ENCODE peak calls at places on chromosome 10, in four cellular contexts. E, T, P and C are unnamed samples.

GRCh38 chr10:49404321-49404878 is 8.5 kb upstream of the DRGX start:
- DNase-seq in E (no peak), T (no peak), P (no peak), C (no peak)

GRCh38 chr10:91596821-91597396 is 36.0 kb downstream of the PPP1R3C start:
- DNase-seq in E (no peak), T (no peak), P (no peak), C (no peak)

GRCh38 chr10:97356918-97357317 is 22.4 kb upstream of the FRAT2 start:
- DNase-seq in E (no peak), T (no peak), P (no peak), C (no peak)

GRCh38 chr10:66218981-66219587 is 706.8 kb upstream of the LRRTM3 start:
- DNase-seq in E (no peak), T (no peak), P (no peak), C (no peak)

GRCh38 chr10:3783721-3784432 is 1.1 kb downstream of the KLF6 start:
- DNase-seq in E (no peak), T (peak), P (no peak), C (peak)

GRCh38 chr10:72322280-72323058 is 32.2 kb downstream of the DNAJB12 start:
- DNase-seq in E (peak), T (no peak), P (no peak), C (no peak)

GRCh38 chr10:97047788-97048187 is 138.0 kb downstream of the SLIT1 start:
- DNase-seq in E (no peak), T (no peak), P (no peak), C (no peak)

GRCh38 chr10:59926086-59926485 is 19.7 kb upstream of the CCDC6 start:
- DNase-seq in E (no peak), T (no peak), P (no peak), C (no peak)